ENCODE peak calls at places on chromosomes 12 and 14, in seven cellular contexts. U is neural progenitor cell; V is HCT116; J is central memory CD4-positive, alpha-beta T cell; E is stimulated activated CD4-positive, alpha-beta T cell treated with anti-CD3 and anti-CD28 coated beads, Interleukin-12 subunit alpha, Interleukin-12 subunit beta, amount 100 ng/mL, for 4 hours; L is GM23338; D is body of pancreas. S is an unnamed sample.

GRCh38 chr14:104586832-104587620 is 7.5 kb downstream of the C14orf180 start:
- DNase-seq in E (no peak), L (no peak), J (no peak), U (no peak), V (no peak), D (no peak), S (no peak)

GRCh38 chr12:43292699-43293098 is 259.3 kb downstream of the ADAMTS20 start:
- DNase-seq in V (no peak), E (no peak), L (no peak), D (no peak), U (no peak), J (no peak), S (no peak)

GRCh38 chr12:6863586-6864321 is 3.6 kb upstream of the TPI1 start:
- DNase-seq in L (no peak), D (no peak), U (no peak), J (no peak), V (no peak), E (no peak), S (no peak)

GRCh38 chr12:21659383-21659782 is 1.7 kb upstream of the LDHB start:
- DNase-seq in L (peak; percentile 37), V (peak; percentile 12), D (no peak), E (no peak), U (no peak), J (no peak), S (no peak)

GRCh38 chr12:119613319-119613936 is 19.9 kb downstream of the TMEM233 start:
- DNase-seq in J (no peak), E (no peak), V (peak; percentile 70), D (no peak), U (no peak), L (no peak), S (peak; percentile 49)

GRCh38 chr14:66802962-66803361 is 295.0 kb downstream of the GPHN start:
- DNase-seq in J (no peak), U (no peak), V (no peak), L (no peak), E (no peak), D (no peak), S (no peak)

GRCh38 chr12:93109794-93110203 is 180.7 kb upstream of the EEA1 start:
- DNase-seq in U (no peak), V (no peak), J (no peak), L (no peak), D (no peak), E (peak; percentile 3), S (no peak)

GRCh38 chr12:99027491-99027890 is 382.4 kb downstream of the APAF1 start:
- DNase-seq in V (no peak), L (no peak), J (no peak), U (no peak), E (no peak), D (no peak), S (no peak)

GRCh38 chr14:31913370-31913769 is 163.7 kb upstream of the ARHGAP5 start:
- DNase-seq in J (no peak), L (no peak), E (no peak), U (no peak), D (no peak), V (no peak), S (no peak)

GRCh38 chr12:21456291-21456780 is 18.9 kb downstream of the PYROXD1 start:
- DNase-seq in V (no peak), U (no peak), J (peak; percentile 54), L (no peak), D (no peak), E (no peak), S (no peak)

GRCh38 chr12:87020071-87020470 is 763.9 kb upstream of the MGAT4C start:
- DNase-seq in E (no peak), U (no peak), L (no peak), V (no peak), D (no peak), J (no peak), S (no peak)

GRCh38 chr14:53412819-53413664 is 259.9 kb upstream of the DDHD1 start:
- DNase-seq in E (no peak), J (no peak), U (peak; percentile 49), L (peak; percentile 49), D (no peak), V (no peak), S (no peak)

GRCh38 chr12:121300083-121300819 is 3.7 kb upstream of the CAMKK2 start:
- DNase-seq in E (no peak), L (no peak), U (no peak), J (no peak), D (no peak), V (no peak), S (no peak)

GRCh38 chr12:93098077-93098476 is 169.0 kb upstream of the EEA1 start:
- DNase-seq in V (peak; percentile 63), U (peak; percentile 70), D (peak; percentile 51), J (peak; percentile 50), L (peak; percentile 92), E (peak; percentile 53), S (peak; percentile 50)

GRCh38 chr12:39451977-39452376 is 9.1 kb upstream of the KIF21A start:
- DNase-seq in U (no peak), E (no peak), J (no peak), L (peak; percentile 57), D (no peak), V (no peak), S (no peak)

GRCh38 chr14:91903070-91903469 is 35.7 kb upstream of the TC2N start:
- DNase-seq in J (no peak), L (no peak), U (no peak), E (no peak), V (no peak), D (no peak), S (no peak)

GRCh38 chr12:119671070-119671469 is 3.1 kb downstream of the PRKAB1 start:
- DNase-seq in V (no peak), E (no peak), J (no peak), L (no peak), U (no peak), D (no peak), S (no peak)

GRCh38 chr12:32445356-32445755 is 46.0 kb downstream of the FGD4 start:
- DNase-seq in J (no peak), U (no peak), V (no peak), E (no peak), D (no peak), L (no peak), S (no peak)

GRCh38 chr12:24991209-24992049 is 42.5 kb upstream of the BCAT1 start:
- DNase-seq in L (peak; percentile 82), J (peak; percentile 54), V (peak; percentile 39), D (no peak), U (peak; percentile 62), E (no peak), S (peak; percentile 45)

GRCh38 chr12:95396849-95397498 is 77.0 kb upstream of the METAP2 start:
- DNase-seq in U (no peak), J (no peak), V (no peak), L (no peak), E (no peak), D (no peak), S (peak; percentile 4)

GRCh38 chr14:99972748-99973466 is 92.3 kb upstream of the EVL start:
- DNase-seq in J (no peak), V (no peak), L (no peak), D (no peak), U (no peak), E (no peak), S (no peak)

GRCh38 chr14:76352639-76353281 is 23.2 kb upstream of the ESRRB start:
- DNase-seq in J (peak; percentile 2), V (no peak), E (peak; percentile 59), U (peak; percentile 92), D (peak; percentile 56), L (peak; percentile 93), S (peak; percentile 36)

GRCh38 chr14:100577321-100577985 is 9.8 kb downstream of the BEGAIN start:
- DNase-seq in U (no peak), D (peak; percentile 11), V (no peak), J (no peak), L (no peak), E (no peak), S (no peak)

GRCh38 chr14:32826404-32827082 is 112.1 kb upstream of the NPAS3 start:
- DNase-seq in L (peak; percentile 61), J (no peak), D (no peak), U (peak; percentile 51), E (no peak), V (no peak), S (no peak)

GRCh38 chr12:54126696-54127537 is 61.9 kb downstream of the SMUG1 start:
- DNase-seq in D (peak; percentile 26), L (peak; percentile 77), E (no peak), J (no peak), U (peak; percentile 66), V (no peak), S (no peak)

GRCh38 chr14:68894802-68895201 is 84.3 kb downstream of the ACTN1 start:
- DNase-seq in J (no peak), L (no peak), U (no peak), V (no peak), E (no peak), D (no peak), S (no peak)